ENCODE peak calls at places on chromosomes 16 and 17, in four cellular contexts. V is HepG2, I is SK-N-SH, G is HCT116. T is an unnamed sample.

GRCh38 chr17:18076941-18077340 is 10.8 kb upstream of the DRG2 start:
- DNase-seq in V (no peak), I (no peak), G (no peak), T (no peak)

GRCh38 chr16:8885674-8886592 is 3.8 kb downstream of the LITAFD start:
- DNase-seq in V (peak), I (peak), G (no peak), T (no peak)

GRCh38 chr17:82351713-82352488 is 7.1 kb upstream of the TEX19 start:
- DNase-seq in V (peak), I (peak), G (peak), T (peak)

GRCh38 chr16:82524939-82525338 is 101.8 kb upstream of the CDH13 start:
- DNase-seq in V (peak), I (no peak), G (no peak), T (no peak)

GRCh38 chr16:50266337-50267091 is at the start of gene ADCY7:
- DNase-seq in V (no peak), I (peak), G (peak), T (no peak)

GRCh38 chr16:66844342-66845079 is at the start of gene CA7:
- DNase-seq in V (no peak), I (peak), G (no peak), T (no peak)

GRCh38 chr16:265711-266110 is 10.0 kb downstream of the RGS11 start:
- DNase-seq in V (no peak), I (peak), G (no peak), T (no peak)

GRCh38 chr17:58331815-58332719 is 3.5 kb upstream of the TSPOAP1 start:
- DNase-seq in V (no peak), I (peak), G (no peak), T (no peak)

GRCh38 chr17:496761-497586 is 144.4 kb upstream of the RPH3AL start:
- DNase-seq in V (no peak), I (no peak), G (no peak), T (no peak)

GRCh38 chr17:9219631-9220415 is 198.5 kb downstream of the NTN1 start:
- DNase-seq in V (no peak), I (no peak), G (no peak), T (no peak)

GRCh38 chr16:55502801-55503366 is 6.0 kb upstream of the LPCAT2 start:
- DNase-seq in V (peak), I (peak), G (peak), T (no peak)

GRCh38 chr17:50558955-50559614 is 1.4 kb upstream of the CACNA1G start:
- DNase-seq in V (no peak), I (no peak), G (no peak), T (no peak)

GRCh38 chr17:77581480-77581879 is 377.0 kb upstream of the TNRC6C start:
- DNase-seq in V (no peak), I (no peak), G (no peak), T (no peak)

GRCh38 chr16:4136229-4136813 is 20.1 kb upstream of the ADCY9 start:
- DNase-seq in V (no peak), I (no peak), G (peak), T (peak)

GRCh38 chr17:64448665-64449512 is at the start of gene MILR1:
- DNase-seq in V (no peak), I (no peak), G (peak), T (no peak)

GRCh38 chr17:43917348-43918025 is 10.2 kb upstream of the MPP2 start:
- DNase-seq in V (no peak), I (no peak), G (no peak), T (no peak)

GRCh38 chr17:7656958-7657715 is 6.4 kb downstream of the ATP1B2 start:
- DNase-seq in V (no peak), I (peak), G (no peak), T (no peak)

GRCh38 chr16:20568404-20568803 is 7.8 kb downstream of the ACSM2B start:
- DNase-seq in V (no peak), I (no peak), G (no peak), T (no peak)

GRCh38 chr16:87584271-87584670 is 18.0 kb upstream of the JPH3 start:
- DNase-seq in V (no peak), I (no peak), G (no peak), T (no peak)

GRCh38 chr16:30185683-30186421 is 2.5 kb downstream of the CORO1A start:
- DNase-seq in V (no peak), I (peak), G (no peak), T (no peak)

GRCh38 chr17:70106551-70106950 is 31.5 kb downstream of the KCNJ16 start:
- DNase-seq in V (no peak), I (no peak), G (no peak), T (no peak)

GRCh38 chr17:61481421-61481820 is 29.2 kb downstream of the TBX4 start:
- DNase-seq in V (no peak), I (no peak), G (no peak), T (no peak)

GRCh38 chr16:54055864-54056263 is 230.7 kb downstream of the IRX3 start:
- DNase-seq in V (peak), I (no peak), G (peak), T (no peak)

GRCh38 chr16:2959206-2959605 is 4.9 kb upstream of the KREMEN2 start:
- DNase-seq in V (no peak), I (no peak), G (no peak), T (no peak)

GRCh38 chr17:82837586-82838320 is 2.1 kb downstream of the ZNF750 start:
- DNase-seq in V (no peak), I (no peak), G (no peak), T (peak)

GRCh38 chr17:41111151-41111885 is 6.1 kb downstream of the KRTAP4-9 start:
- DNase-seq in V (no peak), I (no peak), G (no peak), T (no peak)

GRCh38 chr16:53465606-53466290 is 31.5 kb downstream of the RBL2 start:
- DNase-seq in V (no peak), I (no peak), G (peak), T (no peak)

GRCh38 chr16:47694543-47694942 is 233.4 kb downstream of the PHKB start:
- DNase-seq in V (peak), I (no peak), G (no peak), T (no peak)

GRCh38 chr16:64152010-64152767 is 969.7 kb downstream of the CDH11 start:
- DNase-seq in V (no peak), I (peak), G (no peak), T (no peak)

GRCh38 chr16:64144612-64145011 is 977.3 kb downstream of the CDH11 start:
- DNase-seq in V (no peak), I (no peak), G (no peak), T (no peak)

GRCh38 chr16:64153718-64154117 is 968.1 kb downstream of the CDH11 start:
- DNase-seq in V (no peak), I (no peak), G (no peak), T (no peak)

GRCh38 chr16:64150193-64150592 is 971.7 kb downstream of the CDH11 start:
- DNase-seq in V (no peak), I (no peak), G (no peak), T (no peak)

GRCh38 chr16:64147941-64148340 is 973.9 kb downstream of the CDH11 start:
- DNase-seq in V (no peak), I (no peak), G (no peak), T (no peak)
- TF ChIP-seq JUND in V (no peak), I (no peak), G (no peak), T (no peak)

GRCh38 chr16:28181557-28181914 is 30.2 kb downstream of the XPO6 start:
- DNase-seq in V (peak), I (no peak), G (peak), T (peak)
- TF ChIP-seq JUND in V (no peak), I (peak), G (peak), T (no peak)

GRCh38 chr17:80872011-80872929 is 119.4 kb upstream of the CHMP6 start:
- DNase-seq in V (no peak), I (no peak), G (no peak), T (no peak)

GRCh38 chr17:80870401-80870800 is 121.2 kb upstream of the CHMP6 start:
- DNase-seq in V (no peak), I (no peak), G (no peak), T (no peak)

GRCh38 chr17:80869476-80869875 is 122.2 kb upstream of the CHMP6 start:
- DNase-seq in V (no peak), I (no peak), G (no peak), T (no peak)

GRCh38 chr17:80872999-80873951 is 118.4 kb upstream of the CHMP6 start:
- DNase-seq in V (no peak), I (no peak), G (no peak), T (no peak)

DNA sequence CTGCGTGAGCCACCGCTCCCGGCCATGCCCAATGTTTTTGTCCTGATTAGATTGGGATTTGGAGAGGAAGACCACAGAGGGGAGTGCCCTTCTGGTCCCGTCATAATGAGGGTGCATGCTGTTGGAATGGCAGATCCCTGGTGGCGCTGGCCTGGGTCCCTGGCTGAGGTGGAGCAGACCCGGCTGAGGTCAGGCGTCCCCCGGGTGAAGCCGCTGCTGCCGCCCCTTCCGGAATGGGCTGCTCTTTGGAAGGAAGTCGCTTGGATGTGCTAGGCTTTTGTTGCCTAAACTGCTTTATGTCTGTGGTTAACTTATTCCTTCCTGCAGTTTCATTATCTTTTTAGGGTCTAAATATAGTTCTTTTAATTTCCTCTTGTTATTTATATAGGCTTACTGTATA is 120.3 kb upstream of the CHMP6 start:
- DNase-seq in V (no peak), I (no peak), G (no peak), T (no peak)
- TF ChIP-seq JUND in V (no peak), I (no peak), G (no peak), T (no peak)

GRCh38 chr17:38583176-38583575 is 22.6 kb downstream of the SRCIN1 start:
- DNase-seq in V (no peak), I (no peak), G (no peak), T (no peak)
- TF ChIP-seq JUND in V (no peak), I (no peak), G (no peak), T (no peak)

GRCh38 chr17:32123782-32124181 is 18.5 kb upstream of the RHOT1 start:
- DNase-seq in V (no peak), I (no peak), G (no peak), T (no peak)

GRCh38 chr17:32126746-32127145 is 15.6 kb upstream of the RHOT1 start:
- DNase-seq in V (no peak), I (no peak), G (no peak), T (no peak)

GRCh38 chr17:32126325-32126724 is 16.0 kb upstream of the RHOT1 start:
- DNase-seq in V (no peak), I (no peak), G (no peak), T (no peak)

GRCh38 chr17:32125848-32126153 is 16.5 kb upstream of the RHOT1 start:
- DNase-seq in V (no peak), I (no peak), G (no peak), T (no peak)

DNA sequence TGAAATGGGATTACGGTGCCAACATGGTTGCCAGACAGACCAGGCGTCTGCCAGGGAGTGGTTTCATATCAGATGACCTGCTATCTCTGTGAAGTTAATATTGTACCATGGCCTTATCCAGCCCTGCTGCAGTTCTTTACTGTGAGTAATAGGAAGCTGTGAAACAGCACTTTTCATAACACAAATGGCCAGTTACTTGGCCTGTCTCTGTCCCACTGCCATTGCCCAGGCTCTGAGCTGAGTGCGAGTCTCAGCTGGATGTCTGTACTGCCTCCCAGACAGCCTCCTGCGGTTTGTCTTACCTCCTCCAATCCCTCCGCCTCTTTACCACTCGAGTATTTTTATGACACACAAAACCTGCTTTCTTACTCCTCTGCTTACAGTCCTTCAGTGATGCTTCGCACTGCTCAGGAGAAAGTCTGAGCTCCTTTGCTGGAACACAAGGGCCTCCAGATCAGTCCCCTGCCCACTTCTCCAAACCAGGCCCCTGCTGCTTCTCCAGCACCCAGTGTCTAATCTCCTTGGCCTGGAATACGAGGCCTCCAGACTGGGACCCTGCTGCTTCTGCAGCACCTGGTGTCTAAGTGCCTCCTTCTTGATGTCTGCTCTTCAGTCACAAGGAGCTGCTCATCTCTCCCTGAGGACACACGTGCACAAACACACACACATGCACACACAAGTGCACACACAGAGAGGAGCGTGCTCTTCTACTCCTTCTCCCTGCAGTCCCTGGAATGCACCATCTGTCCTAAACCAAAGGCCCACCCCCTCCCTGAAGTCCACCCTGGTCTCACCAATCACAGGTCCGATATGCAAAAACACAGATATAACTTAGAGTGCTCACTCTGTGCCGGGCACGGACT is 17.1 kb upstream of the RHOT1 start:
- DNase-seq in V (no peak), I (peak), G (no peak), T (no peak)
- TF ChIP-seq JUND in V (no peak), I (no peak), G (no peak), T (no peak)

GRCh38 chr17:56929362-56929969 is 15.6 kb upstream of the TRIM25 start:
- DNase-seq in V (no peak), I (no peak), G (peak), T (no peak)
- TF ChIP-seq JUND in V (no peak), I (no peak), G (no peak), T (no peak)

T was measured in T47D.